ENCODE peak calls at places on chromosomes 6 and 20, in eight cellular contexts. K, S, H, P, G, X, I and F are unnamed samples.

GRCh38 chr6:144624246-144624645 is 339.1 kb downstream of the UTRN start:
- DNase-seq in K (no peak), X (no peak), P (no peak), I (no peak), H (no peak), G (no peak), S (no peak), F (no peak)

GRCh38 chr6:10138917-10139316 is 276.0 kb downstream of the TFAP2A start:
- DNase-seq in K (no peak), S (peak), I (no peak), G (peak), H (no peak), X (no peak), P (no peak), F (no peak)

GRCh38 chr6:79369026-79369425 is 134.5 kb upstream of the HMGN3 start:
- DNase-seq in G (no peak), H (no peak), K (no peak), S (no peak), P (no peak), X (no peak), I (no peak), F (no peak)

GRCh38 chr6:26045046-26045938 is 41.9 kb upstream of the HFE start:
- DNase-seq in X (peak), K (no peak), I (peak), S (peak), P (peak), H (peak), G (peak), F (peak)

GRCh38 chr20:61859712-61860111 is 206.0 kb downstream of the TAF4 start:
- DNase-seq in X (no peak), P (no peak), H (no peak), G (no peak), K (no peak), I (no peak), S (no peak), F (no peak)

GRCh38 chr6:18503588-18504231 is 116.6 kb downstream of the RNF144B start:
- DNase-seq in K (peak), I (peak), S (peak), P (peak), X (peak), H (peak), G (peak), F (no peak)

GRCh38 chr6:136703331-136703846 is 88.9 kb downstream of the MAP3K5 start:
- DNase-seq in S (no peak), G (no peak), I (no peak), H (no peak), P (no peak), X (no peak), K (no peak), F (no peak)

GRCh38 chr6:80454661-80455365 is 348.3 kb downstream of the BCKDHB start:
- DNase-seq in H (no peak), P (no peak), X (no peak), S (peak), I (no peak), G (peak), K (no peak), F (no peak)

GRCh38 chr20:11895832-11896484 is 21.7 kb upstream of the BTBD3 start:
- DNase-seq in S (no peak), K (no peak), X (no peak), G (no peak), P (no peak), I (no peak), H (no peak), F (no peak)

GRCh38 chr6:136657629-136658028 is 107.4 kb upstream of the MAP7 start:
- DNase-seq in S (no peak), P (no peak), H (no peak), I (no peak), K (no peak), G (no peak), X (no peak), F (no peak)

GRCh38 chr6:21885532-21886089 is 292.1 kb downstream of the SOX4 start:
- DNase-seq in S (peak), P (peak), K (peak), H (peak), G (peak), I (no peak), X (peak), F (peak)

GRCh38 chr6:77502966-77503365 is 39.7 kb upstream of the HTR1B start:
- DNase-seq in G (peak), P (no peak), I (no peak), K (no peak), X (no peak), S (peak), H (no peak), F (no peak)

GRCh38 chr6:79466222-79466834 is 70.9 kb downstream of the LCA5 start:
- DNase-seq in P (no peak), S (peak), G (peak), I (no peak), K (no peak), H (no peak), X (no peak), F (no peak)

GRCh38 chr6:68226460-68226859 is 408.6 kb upstream of the ADGRB3 start:
- DNase-seq in I (no peak), H (no peak), K (no peak), G (no peak), X (no peak), P (no peak), S (no peak), F (no peak)

GRCh38 chr6:84635081-84635745 is 129.2 kb downstream of the TBX18 start:
- DNase-seq in H (no peak), P (no peak), X (no peak), S (peak), I (no peak), G (no peak), K (no peak), F (no peak)

GRCh38 chr6:38262041-38262440 is 377.7 kb downstream of the BTBD9 start:
- DNase-seq in H (no peak), P (no peak), S (peak), I (no peak), G (peak), K (no peak), X (no peak), F (no peak)

GRCh38 chr20:10077081-10077471 is 42.3 kb downstream of the ANKEF1 start:
- DNase-seq in G (no peak), X (no peak), H (no peak), S (no peak), P (no peak), I (no peak), K (no peak), F (no peak)

GRCh38 chr6:105402090-105402980 is 547 bp downstream of the PREP start:
- DNase-seq in S (peak), K (no peak), X (no peak), H (peak), G (peak), P (peak), I (no peak), F (peak)

GRCh38 chr6:111503194-111503593 is 20.2 kb upstream of the REV3L start:
- DNase-seq in S (no peak), I (no peak), X (no peak), H (no peak), P (no peak), G (no peak), K (no peak), F (no peak)

GRCh38 chr6:33904050-33904827 is 100.4 kb upstream of the MLN start:
- DNase-seq in K (no peak), X (no peak), G (no peak), P (no peak), S (no peak), H (no peak), I (peak), F (no peak)

GRCh38 chr6:129730477-129731165 is 20.6 kb upstream of the ARHGAP18 start:
- DNase-seq in P (no peak), G (peak), I (no peak), X (no peak), K (no peak), H (no peak), S (no peak), F (no peak)

GRCh38 chr6:47741807-47742206 is 40.0 kb upstream of the OPN5 start:
- DNase-seq in H (no peak), S (peak), P (no peak), I (no peak), G (peak), K (no peak), X (peak), F (no peak)

GRCh38 chr20:53263554-53264438 is 291.6 kb downstream of the TSHZ2 start:
- DNase-seq in H (no peak), K (no peak), S (no peak), P (no peak), G (no peak), X (no peak), I (no peak), F (no peak)

GRCh38 chr20:2693286-2693995 is 861 bp downstream of the EBF4 start:
- DNase-seq in I (no peak), H (no peak), G (peak), P (no peak), K (peak), S (no peak), X (peak), F (peak)

GRCh38 chr20:59825944-59826759 is 107.3 kb downstream of the SYCP2 start:
- DNase-seq in H (no peak), P (no peak), I (no peak), G (peak), X (no peak), K (no peak), S (peak), F (peak)

GRCh38 chr20:55333798-55334197 is 671.5 kb downstream of the CBLN4 start:
- DNase-seq in K (no peak), P (no peak), I (no peak), X (no peak), G (no peak), H (no peak), S (no peak), F (no peak)

GRCh38 chr6:150123645-150124044 is 19.2 kb upstream of the PPP1R14C start:
- DNase-seq in X (no peak), S (no peak), H (no peak), G (no peak), P (no peak), I (no peak), K (no peak), F (no peak)

GRCh38 chr20:2246081-2246491 is 49.7 kb upstream of the TGM3 start:
- DNase-seq in I (no peak), P (no peak), S (no peak), H (no peak), G (no peak), X (no peak), K (no peak), F (no peak)

GRCh38 chr6:49606696-49607390 is 29.8 kb downstream of the RHAG start:
- DNase-seq in P (no peak), K (no peak), H (no peak), X (no peak), G (peak), S (peak), I (no peak), F (no peak)

GRCh38 chr20:33443006-33443511 is 504 bp downstream of the SNTA1 start:
- DNase-seq in K (peak), G (no peak), S (no peak), H (no peak), P (peak), I (no peak), X (peak), F (no peak)

GRCh38 chr20:35048739-35049138 is 43.9 kb downstream of the TRPC4AP start:
- DNase-seq in H (no peak), P (no peak), S (no peak), G (no peak), X (no peak), I (no peak), K (no peak), F (no peak)

GRCh38 chr6:5684320-5684719 is 322.4 kb downstream of the NRN1 start:
- DNase-seq in K (no peak), I (no peak), X (no peak), H (no peak), S (no peak), P (no peak), G (no peak), F (no peak)

GRCh38 chr20:49851234-49851755 is 38.7 kb downstream of the SLC9A8 start:
- DNase-seq in I (no peak), S (peak), X (no peak), K (no peak), P (peak), H (no peak), G (no peak), F (peak)

GRCh38 chr6:97459986-97460385 is 177.0 kb upstream of the MMS22L start:
- DNase-seq in G (no peak), H (no peak), S (no peak), X (no peak), K (no peak), P (no peak), I (no peak), F (no peak)

GRCh38 chr20:2283706-2284423 is 11.9 kb upstream of the TGM3 start:
- DNase-seq in P (no peak), G (peak), S (peak), X (no peak), K (no peak), H (no peak), I (no peak), F (no peak)

GRCh38 chr6:11200356-11200755 is 32.1 kb downstream of the NEDD9 start:
- DNase-seq in K (no peak), P (no peak), I (no peak), S (no peak), G (no peak), H (no peak), X (no peak), F (no peak)

GRCh38 chr6:47165918-47166317 is 123.8 kb upstream of the ADGRF1 start:
- DNase-seq in X (no peak), G (no peak), H (no peak), I (no peak), S (no peak), P (no peak), K (no peak), F (no peak)

DNA sequence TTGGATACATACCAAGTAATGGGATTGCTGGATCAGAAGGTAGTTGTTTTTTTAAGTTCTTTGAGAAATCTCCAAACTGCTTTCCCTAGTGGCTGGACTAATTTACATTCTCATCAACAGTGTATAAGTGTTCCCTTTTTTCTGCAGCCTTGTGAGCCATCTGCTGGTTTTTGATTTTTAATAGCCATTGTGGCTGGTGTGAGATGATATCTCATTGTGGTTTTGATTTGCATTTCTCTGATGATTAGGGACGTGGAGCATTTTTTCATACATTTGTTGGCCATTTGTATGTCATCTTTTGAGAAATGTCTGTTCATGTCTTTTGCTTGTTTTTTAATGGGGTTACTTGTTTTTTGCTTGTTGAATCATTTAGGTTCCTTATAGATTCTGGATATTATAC is 34.8 kb downstream of the TOP1 start:
- DNase-seq in P (no peak), I (no peak), S (no peak), X (no peak), H (no peak), K (no peak), G (no peak), F (no peak)
- TF ChIP-seq CTCF in P (no peak), I (no peak), S (no peak), X (no peak), H (no peak), K (no peak), G (no peak), F (no peak)

GRCh38 chr20:16666272-16666671 is 63.6 kb upstream of the SNRPB2 start:
- DNase-seq in S (no peak), H (no peak), G (no peak), I (no peak), K (no peak), P (no peak), X (no peak), F (no peak)
- TF ChIP-seq CTCF in S (peak), H (no peak), G (no peak), I (no peak), K (no peak), P (no peak), X (no peak), F (no peak)

GRCh38 chr6:134064461-134064860 is 12.0 kb upstream of the SLC2A12 start:
- DNase-seq in K (no peak), I (no peak), G (no peak), H (no peak), S (no peak), X (no peak), P (no peak), F (no peak)

GRCh38 chr6:134063121-134063965 is 10.9 kb upstream of the SLC2A12 start:
- DNase-seq in I (no peak), X (no peak), G (no peak), P (no peak), S (no peak), H (no peak), K (no peak), F (no peak)

GRCh38 chr6:134063966-134064445 is 11.6 kb upstream of the SLC2A12 start:
- DNase-seq in G (peak), K (peak), X (peak), P (peak), S (peak), H (peak), I (peak), F (peak)

GRCh38 chr6:134061440-134061839 is 9.0 kb upstream of the SLC2A12 start:
- DNase-seq in H (no peak), P (no peak), I (no peak), X (no peak), K (no peak), S (no peak), G (no peak), F (no peak)

GRCh38 chr6:134065706-134066105 is 13.3 kb upstream of the SLC2A12 start:
- DNase-seq in I (no peak), P (no peak), X (no peak), H (no peak), S (no peak), G (no peak), K (no peak), F (no peak)
- TF ChIP-seq CTCF in I (no peak), P (peak), X (peak), H (peak), S (peak), G (no peak), K (peak), F (peak)

GRCh38 chr6:81844686-81845085 is 92.2 kb upstream of the TENT5A start:
- DNase-seq in I (no peak), S (no peak), P (no peak), X (no peak), G (no peak), K (no peak), H (no peak), F (no peak)
- TF ChIP-seq CTCF in I (no peak), S (no peak), P (no peak), X (no peak), G (no peak), K (no peak), H (no peak), F (no peak)

DNA sequence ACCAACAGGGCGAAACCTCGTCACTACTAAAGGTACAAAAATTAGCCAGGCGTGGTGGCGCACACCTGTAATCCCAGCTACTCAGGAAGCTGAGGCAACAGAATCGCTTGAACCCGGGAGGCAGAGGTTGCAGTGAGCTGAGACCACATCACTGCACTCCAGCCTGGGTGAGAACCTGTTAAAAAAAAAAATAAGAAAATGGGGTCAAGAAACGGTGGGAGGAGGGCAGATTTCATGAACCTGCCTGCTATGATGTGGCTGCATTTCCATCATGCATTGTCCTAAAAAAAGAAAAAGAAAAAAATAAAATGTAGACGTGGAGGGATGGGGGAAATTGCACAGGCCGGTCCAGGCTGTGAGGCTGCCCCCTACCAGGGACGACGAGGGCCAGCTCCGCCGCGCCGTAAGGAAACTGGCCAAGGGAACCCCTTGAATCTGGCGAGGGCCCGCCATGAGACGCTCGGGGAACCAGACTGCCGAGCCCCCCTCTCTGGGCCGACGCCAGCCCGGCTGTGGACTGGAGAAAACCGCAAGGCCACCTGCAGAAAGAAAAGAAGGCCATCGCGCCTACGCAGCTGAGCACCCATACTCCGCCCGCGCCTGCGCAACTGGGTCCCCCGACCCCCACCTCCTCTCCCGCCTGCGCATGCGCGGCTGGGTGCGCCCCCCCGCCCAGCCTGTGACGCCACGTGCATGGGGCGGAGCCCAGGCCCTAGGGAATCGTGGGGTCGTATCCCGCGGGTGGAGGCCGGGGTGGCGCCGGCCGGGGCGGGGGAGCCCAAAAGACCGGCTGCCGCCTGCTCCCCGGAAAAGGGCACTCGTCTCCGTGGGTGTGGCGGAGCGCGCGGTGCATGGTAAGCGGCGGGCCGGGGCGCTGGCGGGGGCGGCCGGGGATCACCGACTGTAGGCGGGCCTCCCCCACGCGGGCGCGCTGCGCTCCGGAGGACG is at the start of gene ENTPD6:
- DNase-seq in S (peak), X (peak), H (peak), K (peak), G (peak), I (peak), P (peak), F (peak)
- TF ChIP-seq CTCF in S (peak), X (peak), H (no peak), K (no peak), G (no peak), I (no peak), P (no peak), F (peak)

DNA sequence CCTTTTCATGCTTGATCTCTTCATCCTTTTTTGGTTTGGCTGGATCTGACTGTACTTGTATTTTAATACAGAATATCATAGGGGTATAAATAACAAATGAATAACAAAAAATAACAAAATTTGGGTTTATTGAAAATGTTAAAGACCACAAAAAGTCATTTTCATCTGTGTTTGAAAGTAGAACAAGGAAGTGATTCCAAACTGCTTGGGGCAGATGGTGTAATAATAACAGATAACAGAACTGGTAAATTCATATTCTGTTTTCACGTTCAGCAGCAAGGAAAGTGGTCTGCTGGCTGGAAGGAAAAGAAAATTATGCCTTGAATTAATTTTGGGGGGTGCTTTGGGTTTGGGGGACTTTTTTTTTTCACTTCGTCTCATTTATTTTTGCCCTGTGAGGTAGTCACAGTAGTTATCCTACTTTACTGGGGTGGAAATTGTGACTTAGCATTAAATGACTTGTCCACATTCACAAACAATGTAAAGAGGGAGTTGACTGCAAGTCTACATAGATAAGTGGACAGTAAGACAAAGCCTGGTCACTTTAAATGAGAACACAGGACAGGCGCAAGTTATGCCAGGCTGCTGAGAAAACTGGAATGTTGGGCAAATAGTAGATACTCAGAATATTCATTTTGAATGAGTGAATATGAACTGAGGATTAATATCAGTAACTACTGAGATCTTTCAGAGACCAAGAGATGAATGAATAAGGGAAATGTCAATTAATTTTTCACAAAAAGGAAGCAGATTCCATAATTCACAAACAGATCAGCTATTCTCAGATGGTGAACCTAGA is 193.9 kb upstream of the CITED2 start:
- DNase-seq in P (no peak), K (no peak), S (no peak), X (no peak), G (no peak), H (no peak), I (no peak), F (no peak)
- TF ChIP-seq CTCF in P (no peak), K (no peak), S (no peak), X (no peak), G (no peak), H (no peak), I (no peak), F (no peak)

GRCh38 chr6:52115891-52116604 is 28.6 kb upstream of the PKHD1 start:
- DNase-seq in K (no peak), X (no peak), H (no peak), P (no peak), S (no peak), G (no peak), I (no peak), F (no peak)
- TF ChIP-seq CTCF in K (no peak), X (no peak), H (no peak), P (no peak), S (no peak), G (no peak), I (no peak), F (no peak)